ENCODE peak calls at places on chromosomes 4 and X, in six cellular contexts. T, B, A, M, Y and D are unnamed samples.
A peak's percentile ranks its signal among the peaks of the same experiment; 100 is the strongest.

GRCh38 chr4:137711502-137711901 is 179.2 kb upstream of the PCDH18 start:
- DNase-seq in T (no peak), B (no peak), A (no peak), M (no peak), Y (no peak), D (no peak)

GRCh38 chr4:128267745-128268144 is 19.9 kb downstream of the PGRMC2 start:
- DNase-seq in T (no peak), B (no peak), A (no peak), M (no peak), Y (no peak), D (no peak)

GRCh38 chr4:189656551-189657165 is 284.0 kb upstream of the FRG1 start:
- DNase-seq in T (no peak), B (no peak), A (no peak), M (no peak), Y (no peak), D (no peak)

GRCh38 chrX:130330706-130331105 is 9.0 kb upstream of the SLC25A14 start:
- DNase-seq in T (peak; percentile 39), B (peak; percentile 56), A (no peak), M (peak; percentile 35), Y (peak; percentile 5), D (peak; percentile 62)

GRCh38 chr4:61277785-61278184 is 77.7 kb downstream of the ADGRL3 start:
- DNase-seq in T (no peak), B (no peak), A (no peak), M (no peak), Y (no peak), D (no peak)

GRCh38 chr4:8282134-8282641 is 12.6 kb downstream of the HTRA3 start:
- DNase-seq in T (no peak), B (no peak), A (no peak), M (no peak), Y (no peak), D (no peak)

GRCh38 chr4:3261411-3262207 is 12.7 kb downstream of the MSANTD1 start:
- DNase-seq in T (no peak), B (peak; percentile 17), A (peak; percentile 5), M (no peak), Y (no peak), D (peak; percentile 34)

GRCh38 chr4:3791910-3792542 is 25.8 kb downstream of the ADRA2C start:
- DNase-seq in T (peak; percentile 76), B (peak; percentile 50), A (no peak), M (peak; percentile 16), Y (no peak), D (no peak)

GRCh38 chr4:7171191-7171900 is 21.0 kb upstream of the SORCS2 start:
- DNase-seq in T (no peak), B (no peak), A (no peak), M (no peak), Y (no peak), D (no peak)

GRCh38 chrX:11765449-11765848 is 7.4 kb downstream of the MSL3 start:
- DNase-seq in T (no peak), B (no peak), A (no peak), M (no peak), Y (no peak), D (no peak)

DNA sequence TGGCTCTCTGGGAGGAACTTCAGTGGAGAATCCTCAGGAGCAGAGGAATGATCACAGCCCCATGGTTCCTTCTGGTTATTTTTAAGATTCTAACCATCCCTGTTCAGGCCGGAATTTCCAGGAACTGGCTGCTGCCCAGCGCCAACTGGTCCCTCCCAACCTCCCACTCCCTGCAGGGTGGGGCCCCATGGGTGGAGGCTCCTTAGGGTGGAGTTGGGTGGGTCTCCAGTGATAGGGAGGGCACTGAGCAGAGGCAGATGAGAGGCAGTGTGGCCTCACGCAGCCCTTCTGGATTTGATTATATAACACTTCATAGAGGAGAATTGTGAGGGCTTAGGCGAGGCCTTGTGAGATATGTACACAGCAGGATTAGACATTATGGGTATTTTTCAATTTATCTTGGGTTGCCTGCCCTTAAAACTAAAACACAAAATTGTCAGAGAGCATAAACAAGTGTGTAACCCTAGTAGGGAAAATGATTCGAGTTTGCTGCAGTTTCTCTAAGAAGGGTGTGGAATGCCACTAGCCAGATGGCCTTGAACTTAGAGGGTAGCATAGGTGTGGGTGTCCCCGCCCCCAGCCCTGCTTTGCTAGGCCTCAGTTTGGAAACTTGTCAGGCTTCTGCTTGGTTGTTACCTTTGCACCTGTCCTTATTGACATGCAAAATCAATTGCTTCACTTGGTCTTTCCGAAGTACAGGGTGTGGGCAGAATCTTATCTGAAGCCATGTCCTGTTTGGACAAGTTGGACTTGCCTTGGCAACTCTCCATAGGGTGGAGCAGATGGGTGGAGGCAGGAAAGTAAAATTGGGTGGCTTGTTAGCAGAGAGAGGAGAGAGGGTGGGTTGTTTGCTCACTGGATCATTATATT is 9.3 kb downstream of the KLF3 start:
- DNase-seq in T (peak; percentile 63), B (peak; percentile 67), A (no peak), M (peak; percentile 30), Y (no peak), D (peak; percentile 86)
- TF ChIP-seq POLR2A in T (peak; percentile 30), B (no peak), A (no peak), M (no peak), Y (no peak), D (no peak)

GRCh38 chr4:24645765-24646550 is 61.6 kb upstream of the DHX15 start:
- DNase-seq in T (no peak), B (no peak), A (no peak), M (no peak), Y (no peak), D (no peak)

GRCh38 chr4:24651266-24651665 is 66.9 kb upstream of the DHX15 start:
- DNase-seq in T (no peak), B (no peak), A (no peak), M (no peak), Y (no peak), D (no peak)

GRCh38 chr4:24655326-24655725 is 71.0 kb upstream of the DHX15 start:
- DNase-seq in T (no peak), B (no peak), A (no peak), M (no peak), Y (no peak), D (no peak)

GRCh38 chr4:24646777-24647460 is 62.6 kb upstream of the DHX15 start:
- DNase-seq in T (no peak), B (no peak), A (no peak), M (no peak), Y (no peak), D (no peak)

DNA sequence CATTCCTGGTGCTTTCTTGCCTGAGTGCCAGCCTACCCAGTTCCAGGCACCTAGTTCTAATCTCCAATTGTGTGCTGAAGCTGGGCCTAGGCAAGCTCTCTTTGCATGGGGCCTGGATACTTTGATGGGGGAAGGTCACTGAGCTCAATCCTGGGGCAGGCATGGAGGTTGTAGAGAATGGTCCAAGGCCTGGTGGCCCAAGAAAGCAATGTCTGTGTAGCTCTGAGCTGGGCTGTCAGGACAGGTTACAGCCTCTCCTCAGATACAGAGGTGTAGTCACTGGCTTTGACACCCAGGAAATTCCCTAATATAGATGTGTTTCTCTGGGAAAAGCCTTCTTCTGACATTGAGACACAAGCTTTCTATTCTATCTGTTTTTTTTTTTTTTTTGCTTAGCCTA is 66.5 kb upstream of the DHX15 start:
- DNase-seq in T (no peak), B (no peak), A (no peak), M (no peak), Y (no peak), D (no peak)
- H3K36me3 ChIP-seq in T (no peaks in the 10 kb centered on the region), B (no peaks in the 10 kb centered on the region), A (no peaks in the 10 kb centered on the region), M (no peaks in the 10 kb centered on the region), Y (no peaks in the 10 kb centered on the region), D (no peaks in the 10 kb centered on the region)

GRCh38 chr4:89363786-89364185 is 56.2 kb upstream of the GPRIN3 start:
- DNase-seq in T (no peak), B (no peak), A (no peak), M (no peak), Y (no peak), D (no peak)
- H3K4me1 ChIP-seq in T (peaks cover 6% of the 10 kb centered on the region), B (no peaks in the 10 kb centered on the region), A (no peaks in the 10 kb centered on the region), M (no peaks in the 10 kb centered on the region), Y (no peaks in the 10 kb centered on the region), D (no peaks in the 10 kb centered on the region)

GRCh38 chrX:2501246-2502102 is 698 bp upstream of the DHRSX start:
- DNase-seq in T (no peak), B (peak; percentile 23), A (no peak), M (no peak), Y (no peak), D (no peak)

GRCh38 chrX:2502120-2502667 is 1.4 kb upstream of the DHRSX start:
- DNase-seq in T (no peak), B (peak; percentile 22), A (no peak), M (no peak), Y (no peak), D (no peak)

GRCh38 chrX:2500091-2500680 is 590 bp downstream of the DHRSX start:
- DNase-seq in T (no peak), B (peak; percentile 30), A (no peak), M (peak; percentile 50), Y (no peak), D (peak; percentile 27)

GRCh38 chrX:2499507-2499906 is 1.3 kb downstream of the DHRSX start:
- DNase-seq in T (no peak), B (peak; percentile 13), A (no peak), M (no peak), Y (no peak), D (no peak)

GRCh38 chrX:2500681-2501151 is at the start of the genes DHRSX and ZBED1:
- DNase-seq in T (no peak), B (peak; percentile 51), A (no peak), M (no peak), Y (no peak), D (peak; percentile 65)
- TF ChIP-seq POLR2A in T (no peak), B (no peak), A (no peak), M (peak; percentile 77), Y (peak; percentile 88), D (no peak)

GRCh38 chr4:16205298-16206164 is 20.7 kb downstream of the TAPT1 start:
- DNase-seq in T (no peak), B (no peak), A (no peak), M (peak; percentile 24), Y (no peak), D (no peak)
- H3K36me3 ChIP-seq in T (no peaks in the 10 kb centered on the region), B (peaks cover 37% of the 10 kb centered on the region), A (no peaks in the 10 kb centered on the region), M (no peaks in the 10 kb centered on the region), Y (peaks cover 2% of the 10 kb centered on the region), D (peaks cover 5% of the 10 kb centered on the region)

GRCh38 chrX:65686246-65686645 is 18.8 kb downstream of the MSN start:
- DNase-seq in T (no peak), B (no peak), A (no peak), M (peak; percentile 41), Y (no peak), D (no peak)

GRCh38 chrX:65685112-65685511 is 17.7 kb downstream of the MSN start:
- DNase-seq in T (no peak), B (no peak), A (no peak), M (no peak), Y (no peak), D (no peak)

GRCh38 chrX:65689377-65689776 is 21.9 kb downstream of the MSN start:
- DNase-seq in T (no peak), B (no peak), A (no peak), M (no peak), Y (no peak), D (no peak)

GRCh38 chrX:65688403-65688881 is 21.0 kb downstream of the MSN start:
- DNase-seq in T (no peak), B (no peak), A (no peak), M (no peak), Y (peak; percentile 74), D (peak; percentile 34)

DNA sequence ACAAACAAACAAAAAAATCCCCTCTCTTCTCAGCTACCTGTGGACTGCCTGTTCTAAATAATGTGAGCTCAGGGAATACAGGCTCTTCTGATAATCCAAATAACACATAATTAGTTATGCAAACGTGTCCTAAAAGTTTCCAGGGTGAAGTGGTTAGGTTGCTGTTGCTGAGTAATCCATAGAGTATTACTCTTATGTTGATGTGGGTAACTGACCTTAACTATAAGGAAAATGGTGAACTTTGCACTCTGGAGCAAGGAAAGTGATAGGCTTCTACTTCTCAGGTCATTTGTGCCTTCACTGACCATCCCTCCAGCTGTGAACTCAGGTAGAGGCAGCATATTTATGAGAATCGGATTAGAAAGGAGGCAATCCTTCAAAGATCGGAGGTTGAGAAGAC is 19.9 kb downstream of the MSN start:
- DNase-seq in T (no peak), B (no peak), A (no peak), M (no peak), Y (no peak), D (no peak)
- H3K4me1 ChIP-seq in T (peaks cover 4% of the 10 kb centered on the region), B (peaks cover 14% of the 10 kb centered on the region), A (no peaks in the 10 kb centered on the region), M (peaks cover 68% of the 10 kb centered on the region), Y (peaks cover 53% of the 10 kb centered on the region), D (peaks cover 9% of the 10 kb centered on the region)